ENCODE peak calls at places on chromosome 2, in four cellular contexts. S is uterus, X is tibial nerve, F is HCT116. K is an unnamed sample.

GRCh38 chr2:24269270-24269669 is 91.1 kb downstream of the ITSN2 start:
- DNase-seq in F (no peak), S (no peak), X (no peak), K (no peak)

GRCh38 chr2:23327897-23328296 is 57.1 kb upstream of the KLHL29 start:
- DNase-seq in X (no peak), S (no peak), F (no peak), K (no peak)

GRCh38 chr2:222307138-222307756 is 8.4 kb upstream of the PAX3 start:
- DNase-seq in X (no peak), S (no peak), F (no peak), K (peak)

GRCh38 chr2:237876951-237877491 is 17.6 kb downstream of the RAMP1 start:
- DNase-seq in S (peak), X (no peak), F (no peak), K (no peak)

GRCh38 chr2:42238644-42239288 is 69.6 kb downstream of the EML4 start:
- DNase-seq in X (no peak), F (peak), S (peak), K (peak)

GRCh38 chr2:86337235-86338099 is at the start of gene REEP1:
- DNase-seq in X (no peak), F (no peak), S (peak), K (peak)

GRCh38 chr2:119419065-119419464 is 12.6 kb upstream of the TMEM37 start:
- DNase-seq in S (no peak), X (no peak), F (no peak), K (no peak)

GRCh38 chr2:240714747-240715725 is 23.4 kb downstream of the AQP12A start:
- DNase-seq in S (no peak), F (no peak), X (no peak), K (no peak)

GRCh38 chr2:94923196-94923595 is 52.0 kb downstream of the TEKT4 start:
- DNase-seq in F (no peak), X (no peak), S (no peak), K (no peak)

GRCh38 chr2:98727758-98728718 is 2.9 kb downstream of the MGAT4A start:
- DNase-seq in S (no peak), X (no peak), F (no peak), K (no peak)

GRCh38 chr2:98730851-98731708 is at the start of gene MGAT4A:
- DNase-seq in F (no peak), X (peak), S (peak), K (peak)

GRCh38 chr2:98731709-98732349 is 897 bp upstream of the MGAT4A start:
- DNase-seq in X (no peak), F (no peak), S (no peak), K (peak)

GRCh38 chr2:98729652-98730051 is 1.3 kb downstream of the MGAT4A start:
- DNase-seq in F (no peak), S (no peak), X (no peak), K (peak)

GRCh38 chr2:98730053-98730850 is 680 bp downstream of the MGAT4A start:
- DNase-seq in S (peak), F (no peak), X (peak), K (peak)
- TF ChIP-seq POLR2A in S (no peak), F (no peak), X (no peak), K (no peak)

DNA sequence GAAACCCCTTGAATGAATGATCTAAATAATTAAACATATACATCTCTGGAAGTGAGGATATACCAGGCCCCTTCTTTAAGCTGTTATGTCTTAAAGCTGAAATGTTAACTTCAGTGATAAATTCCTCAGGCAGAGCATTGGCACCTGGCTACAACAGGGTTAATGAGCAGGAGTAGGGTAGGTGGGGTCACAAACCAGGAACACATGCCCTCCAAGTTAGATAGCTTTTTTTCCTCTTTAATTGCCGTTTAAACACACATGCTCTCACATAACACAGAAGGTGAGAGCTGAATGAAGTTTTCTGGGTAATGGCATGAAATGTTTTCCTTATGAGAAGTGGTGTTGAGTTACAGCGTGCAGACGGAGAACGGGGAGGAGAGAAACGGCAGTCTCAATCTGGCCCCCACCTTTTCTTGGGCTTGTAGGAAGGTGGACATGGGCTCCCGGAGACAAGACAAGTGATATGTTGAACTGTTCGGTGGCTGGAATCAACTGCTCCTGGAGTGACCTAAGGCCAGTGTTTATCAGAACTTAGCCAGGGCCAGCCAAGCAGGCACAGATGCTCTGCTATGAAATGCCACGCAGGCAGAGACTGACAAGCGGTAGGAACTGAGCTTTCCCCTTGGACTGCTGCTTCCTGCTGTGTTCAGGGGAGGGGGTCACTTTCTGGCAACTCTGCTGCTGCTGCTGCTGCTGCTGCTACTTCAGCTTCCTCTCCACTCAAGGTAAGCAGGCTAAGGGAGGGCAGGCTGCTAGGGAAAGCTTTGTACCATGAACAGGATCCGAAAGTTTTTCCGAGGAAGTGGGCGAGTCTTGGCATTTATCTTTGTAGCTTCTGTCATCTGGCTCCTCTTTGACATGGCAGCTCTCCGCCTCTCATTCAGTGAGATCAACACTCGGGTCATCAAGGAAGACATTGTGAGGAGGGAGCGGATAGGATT is at the start of gene GALNT5:
- DNase-seq in F (no peak), X (no peak), S (no peak), K (no peak)
- TF ChIP-seq POLR2A in F (no peak), X (no peak), S (no peak), K (no peak)

GRCh38 chr2:151357359-151357758 is at the start of gene TNFAIP6:
- DNase-seq in F (no peak), S (no peak), X (no peak), K (peak)
- TF ChIP-seq POLR2A in F (no peak), S (no peak), X (peak), K (no peak)

DNA sequence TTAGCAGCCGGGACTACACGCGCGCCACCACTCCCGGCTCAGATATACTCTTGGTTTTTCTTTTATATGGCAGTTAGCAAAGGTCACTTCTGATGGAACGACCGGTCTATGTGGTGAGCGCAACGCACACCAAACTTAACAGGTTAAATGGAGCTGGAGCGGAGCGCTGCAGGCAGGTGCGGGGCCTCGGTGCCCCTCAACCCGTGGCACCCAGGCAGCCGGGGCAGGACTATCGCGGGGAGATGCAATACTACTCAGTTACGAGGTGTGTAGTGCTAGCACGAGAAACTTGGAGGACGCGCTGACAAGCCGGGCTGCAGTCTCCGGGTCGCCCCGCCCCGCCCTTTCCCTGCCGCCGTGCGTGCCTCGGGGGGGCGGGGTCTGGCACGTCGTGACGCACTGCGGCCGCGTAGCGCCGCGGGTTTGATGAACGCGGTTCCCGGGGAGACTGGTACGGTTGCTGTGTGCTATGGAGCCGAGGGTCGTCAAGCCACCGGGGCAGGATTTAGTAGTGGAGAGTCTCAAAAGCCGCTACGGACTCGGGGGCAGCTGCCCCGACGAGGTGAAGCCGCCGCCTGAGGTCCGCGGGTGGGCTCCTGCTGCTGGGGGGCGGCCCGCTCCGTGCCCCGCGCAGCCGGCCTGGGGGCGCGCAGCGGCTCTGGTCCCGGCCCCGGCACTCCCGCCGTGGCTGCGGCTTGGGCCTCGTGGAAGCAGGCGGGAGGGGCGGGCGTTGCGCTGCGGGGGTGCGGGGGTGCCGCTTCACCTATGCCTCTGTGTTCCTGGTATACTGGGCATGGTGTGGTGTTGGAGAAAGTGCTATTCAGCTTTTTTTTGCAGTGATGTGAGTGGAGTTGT is at the start of gene CCDC138:
- DNase-seq in F (peak), X (peak), S (peak), K (peak)
- TF ChIP-seq POLR2A in F (peak), X (no peak), S (peak), K (peak)

GRCh38 chr2:227030789-227031188 is 133.2 kb downstream of the COL4A4 start:
- DNase-seq in F (no peak), S (no peak), X (no peak), K (no peak)

GRCh38 chr2:227033471-227034148 is 130.4 kb downstream of the COL4A4 start:
- DNase-seq in F (peak), S (no peak), X (no peak), K (peak)

GRCh38 chr2:227025510-227025909 is 138.5 kb downstream of the COL4A4 start:
- DNase-seq in S (no peak), F (no peak), X (no peak), K (no peak)

GRCh38 chr2:227031379-227031778 is 132.6 kb downstream of the COL4A4 start:
- DNase-seq in X (no peak), S (no peak), F (no peak), K (no peak)

DNA sequence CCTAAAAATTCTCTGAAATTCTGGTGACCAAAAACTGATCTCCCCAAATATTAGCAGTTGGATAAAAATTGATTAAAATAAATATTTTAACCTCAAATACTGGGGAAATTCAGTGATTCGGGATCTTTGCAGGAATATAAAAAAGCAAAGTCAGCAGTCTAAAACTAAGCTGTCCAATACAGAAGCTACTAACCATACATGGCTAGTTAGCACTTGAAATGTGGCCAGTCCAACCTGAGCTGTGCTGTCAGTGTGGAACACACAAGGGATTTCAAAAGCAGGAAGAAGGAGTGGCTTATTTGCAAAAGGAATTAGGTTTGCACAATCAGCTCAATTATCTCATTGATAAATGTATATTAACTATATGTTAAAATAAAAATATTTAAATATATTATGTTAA is 134.3 kb downstream of the COL4A4 start:
- DNase-seq in F (no peak), X (no peak), S (no peak), K (peak)
- TF ChIP-seq POLR2A in F (no peak), X (no peak), S (no peak), K (no peak)

GRCh38 chr2:71207601-71208000 is 19.3 kb downstream of the PAIP2B start:
- DNase-seq in S (no peak), F (no peak), X (no peak), K (no peak)
- TF ChIP-seq POLR2A in S (no peak), F (no peak), X (no peak), K (no peak)

GRCh38 chr2:74441690-74442482 is at the start of gene RTKN:
- DNase-seq in S (no peak), X (peak), F (peak), K (no peak)
- TF ChIP-seq POLR2A in S (no peak), X (no peak), F (no peak), K (no peak)

GRCh38 chr2:219428469-219428868 is 6.2 kb upstream of the SPEG start:
- DNase-seq in X (no peak), S (no peak), F (no peak), K (no peak)

GRCh38 chr2:219426534-219427136 is 8.0 kb upstream of the SPEG start:
- DNase-seq in S (no peak), X (no peak), F (no peak), K (no peak)

GRCh38 chr2:219430633-219431615 is 3.7 kb upstream of the SPEG start:
- DNase-seq in F (no peak), S (no peak), X (no peak), K (peak)

GRCh38 chr2:219433666-219434467 is 776 bp upstream of the SPEG start:
- DNase-seq in S (no peak), X (no peak), F (peak), K (peak)

GRCh38 chr2:219429958-219430586 is 4.6 kb upstream of the SPEG start:
- DNase-seq in F (no peak), S (no peak), X (no peak), K (no peak)
- TF ChIP-seq POLR2A in F (no peak), S (no peak), X (no peak), K (no peak)